ENCODE peak calls at places on chromosomes 7 and 10, in seven cellular contexts. Z is ovary, C is HepG2, J is body of pancreas, Y is HCT116, E is Karpas-422, X is left ventricle myocardium inferior. D is an unnamed sample. For H3K4me1, the result is how much of the 10 kb centered on the place peaks cover.

GRCh38 chr7:9488555-9488954 is 1055.1 kb downstream of the NXPH1 start:
- DNase-seq in J (no peak), Y (no peak), X (no peak), Z (no peak), E (no peak), C (no peak), D (no peak)

GRCh38 chr10:19021162-19021561 is 27.4 kb upstream of the MALRD1 start:
- DNase-seq in X (no peak), Y (no peak), J (no peak), E (no peak), C (peak), Z (no peak), D (no peak)

GRCh38 chr7:101112233-101112632 is 14.7 kb upstream of the SERPINE1 start:
- DNase-seq in Z (peak), J (peak), Y (no peak), X (peak), E (no peak), C (no peak), D (no peak)

GRCh38 chr7:128835231-128835751 is 5.1 kb downstream of the FLNC start:
- DNase-seq in Y (no peak), E (no peak), X (no peak), C (no peak), J (no peak), Z (no peak), D (no peak)

GRCh38 chr7:110413038-110413437 is 677.9 kb upstream of the LRRN3 start:
- DNase-seq in J (no peak), E (no peak), Y (no peak), Z (no peak), X (no peak), C (no peak), D (no peak)

GRCh38 chr10:91528080-91528479 is 104.8 kb downstream of the PPP1R3C start:
- DNase-seq in Y (no peak), Z (no peak), X (no peak), E (no peak), J (peak), C (no peak), D (no peak)

GRCh38 chr10:35874326-35875070 is 232.4 kb upstream of the FZD8 start:
- DNase-seq in E (no peak), X (no peak), J (no peak), C (no peak), Y (no peak), Z (no peak), D (no peak)

GRCh38 chr7:105219771-105220160 is 169.0 kb downstream of the SRPK2 start:
- DNase-seq in X (no peak), Z (no peak), Y (no peak), E (no peak), C (no peak), J (no peak), D (no peak)

GRCh38 chr7:2522780-2523433 is 3.3 kb downstream of the LFNG start:
- DNase-seq in Y (peak), C (peak), J (peak), Z (no peak), X (no peak), E (no peak), D (peak)

GRCh38 chr7:131010714-131011436 is 276.9 kb upstream of the KLF14 start:
- DNase-seq in E (peak), Z (no peak), C (no peak), J (no peak), X (no peak), Y (no peak), D (no peak)

GRCh38 chr7:131011437-131011752 is 277.4 kb upstream of the KLF14 start:
- DNase-seq in C (no peak), E (no peak), X (no peak), J (no peak), Y (no peak), Z (no peak), D (no peak)

GRCh38 chr7:131011976-131012375 is 278.0 kb upstream of the KLF14 start:
- DNase-seq in Z (peak), C (no peak), Y (no peak), J (no peak), E (no peak), X (no peak), D (no peak)

GRCh38 chr7:131008840-131009651 is 275.0 kb upstream of the KLF14 start:
- DNase-seq in Y (no peak), Z (no peak), C (no peak), X (no peak), E (peak), J (no peak), D (no peak)

DNA sequence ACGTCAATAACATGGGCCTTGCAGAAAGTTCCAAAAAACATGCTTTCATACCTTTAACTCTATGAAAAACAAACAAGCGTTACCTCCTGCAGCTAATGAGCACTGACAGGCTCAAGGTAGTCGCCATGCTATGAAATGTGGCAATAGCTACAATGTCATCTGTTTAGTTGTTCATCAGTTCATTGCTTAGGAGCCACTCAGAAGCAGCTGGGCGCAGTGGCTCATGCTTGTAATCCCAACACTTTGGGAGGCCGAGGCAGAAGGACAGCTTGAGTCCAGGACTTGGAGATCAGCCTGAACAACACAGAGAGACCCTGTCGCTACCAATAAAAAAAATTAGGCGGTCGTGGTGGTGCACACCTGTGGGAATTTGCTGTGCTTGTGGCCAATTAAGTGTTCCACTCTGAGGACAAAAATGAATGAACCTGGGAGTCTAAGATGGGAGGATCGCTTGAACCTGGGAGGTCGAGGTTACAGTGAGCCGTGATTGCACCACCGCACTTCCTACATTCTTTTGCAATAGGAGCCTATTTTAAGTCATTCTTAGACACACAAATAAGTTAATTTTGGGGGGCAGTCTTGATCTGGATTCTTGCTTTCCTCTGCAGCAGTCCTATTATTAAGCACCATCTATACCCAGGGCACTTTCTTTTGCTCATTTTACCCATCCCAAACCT is 276.2 kb upstream of the KLF14 start:
- DNase-seq in Y (no peak), C (no peak), E (no peak), X (no peak), Z (no peak), J (no peak), D (no peak)
- H3K4me1 ChIP-seq in Y (half or more), C (under half), E (half or more), X (half or more), Z (under half), J (under half), D (half or more)

GRCh38 chr7:7180725-7181428 is 1.5 kb upstream of the C1GALT1 start:
- DNase-seq in E (no peak), Y (no peak), Z (no peak), J (peak), C (peak), X (no peak), D (no peak)
- H3K27ac ChIP-seq in E (peak), Y (peak), Z (no peak), J (peak), C (peak), X (peak), D (peak)

DNA sequence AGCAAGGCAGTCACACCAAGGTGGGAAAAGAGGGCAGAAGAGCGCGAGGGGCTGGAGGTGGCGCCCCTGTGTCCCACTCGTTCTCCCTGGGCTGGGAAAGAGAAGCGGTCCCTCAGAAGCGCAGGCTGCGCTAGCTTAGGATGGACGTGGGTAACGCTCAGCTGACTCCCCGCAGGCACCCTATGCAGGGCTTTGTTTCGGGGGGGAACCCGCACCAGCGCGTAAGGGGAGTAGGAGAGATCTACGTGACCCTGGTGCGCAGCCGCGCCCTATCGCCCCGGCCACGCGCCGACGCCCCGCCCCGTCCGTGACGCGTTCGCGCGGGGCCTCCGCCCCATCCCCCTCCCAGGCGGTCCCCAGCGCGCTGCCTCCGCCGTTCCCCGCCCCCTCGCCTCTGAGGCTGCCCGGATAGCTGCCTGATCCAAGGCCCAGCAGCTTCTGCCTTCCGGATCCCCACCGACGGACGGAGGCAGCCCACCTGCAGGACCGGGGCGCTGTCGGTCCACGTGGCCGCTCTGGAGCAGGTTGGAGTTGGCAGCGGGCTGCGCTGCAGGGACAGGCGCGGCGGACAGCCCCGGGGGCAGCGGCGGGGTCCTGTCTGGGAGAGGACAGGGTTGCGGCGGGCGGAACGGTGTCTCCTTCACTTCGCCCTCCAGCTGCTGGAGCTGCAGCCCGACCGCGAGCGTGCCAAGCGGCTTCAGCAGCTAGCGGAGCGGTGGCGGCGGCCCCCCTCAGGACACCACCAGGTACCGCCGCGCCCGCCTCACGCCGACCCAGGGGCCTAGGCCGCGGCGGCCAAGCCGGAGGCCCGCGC is at the start of gene VDAC2:
- DNase-seq in E (peak), X (peak), C (peak), J (peak), Y (peak), Z (peak), D (peak)
- H3K4me1 ChIP-seq in E (under half), X (half or more), C (half or more), J (under half), Y (under half), Z (under half), D (under half)

DNA sequence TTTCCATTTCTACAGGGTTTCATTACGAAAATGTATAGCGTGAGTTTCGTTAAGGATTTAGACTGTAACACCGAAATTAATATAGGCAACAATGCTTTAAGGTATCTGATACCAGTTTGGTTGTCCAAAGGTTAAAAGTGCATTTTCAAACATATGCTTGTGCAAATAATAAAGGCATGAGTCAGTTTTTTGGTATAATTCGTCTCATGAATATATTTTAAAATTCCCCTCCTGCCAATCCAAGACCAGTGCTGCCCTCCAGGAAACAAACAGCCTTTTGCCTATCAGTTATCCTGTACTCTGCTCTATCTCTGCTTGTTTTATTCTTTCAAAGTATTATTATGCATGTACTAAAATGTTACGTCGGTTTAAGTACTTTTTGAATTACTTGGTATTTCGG is 2.0 kb downstream of the LCOR start:
- DNase-seq in Y (no peak), E (no peak), C (no peak), X (no peak), Z (no peak), J (no peak), D (no peak)
- H3K27ac ChIP-seq in Y (no peak), E (no peak), C (peak), X (peak), Z (no peak), J (peak), D (peak)

GRCh38 chr7:1505731-1506550 is 1.8 kb upstream of the INTS1 start:
- DNase-seq in X (no peak), E (peak), Y (no peak), C (no peak), Z (no peak), J (peak), D (peak)
- H3K4me1 ChIP-seq in X (under half), E (under half), Y (under half), C (under half), Z (under half), J (half or more), D (under half)

DNA sequence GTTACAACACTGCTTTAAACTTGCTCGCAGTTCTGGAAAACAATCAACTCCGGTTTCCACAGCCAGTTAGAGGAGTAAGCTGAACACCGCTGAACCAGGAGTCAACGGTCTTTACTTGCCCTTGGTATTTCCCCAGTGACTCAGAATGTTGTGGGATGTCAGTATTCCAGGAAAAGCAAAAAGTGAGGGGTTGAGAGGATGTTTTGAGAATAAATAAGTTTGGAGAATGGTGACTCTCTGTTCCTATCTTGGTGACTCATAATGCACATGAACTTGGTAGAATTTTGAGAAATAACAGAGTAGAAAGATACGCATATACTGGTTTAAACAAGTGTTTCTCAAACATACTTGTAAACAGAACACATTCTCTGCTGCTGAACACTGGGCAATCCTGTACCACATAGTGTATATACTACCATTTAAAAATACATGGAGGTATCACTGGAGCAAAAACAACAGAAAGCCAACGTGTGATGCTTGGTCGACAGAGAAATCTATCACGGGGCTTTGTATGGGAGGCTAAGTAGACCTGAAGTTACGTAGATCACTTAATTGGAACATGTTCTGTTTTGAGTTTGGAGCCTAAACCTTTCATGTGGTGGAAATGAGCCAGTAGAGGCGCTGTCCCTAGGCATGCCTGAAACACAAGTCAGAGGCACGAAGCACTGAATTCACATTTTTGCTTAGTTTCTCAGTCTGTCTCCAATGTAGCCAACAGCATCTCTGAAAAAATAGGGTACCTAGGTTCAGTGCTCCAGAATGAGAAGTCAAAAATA is 534.3 kb downstream of the PARD3 start:
- DNase-seq in C (peak), Z (peak), Y (no peak), X (no peak), J (peak), E (no peak), D (peak)
- H3K27ac ChIP-seq in C (no peak), Z (peak), Y (no peak), X (no peak), J (no peak), E (no peak), D (peak)

DNA sequence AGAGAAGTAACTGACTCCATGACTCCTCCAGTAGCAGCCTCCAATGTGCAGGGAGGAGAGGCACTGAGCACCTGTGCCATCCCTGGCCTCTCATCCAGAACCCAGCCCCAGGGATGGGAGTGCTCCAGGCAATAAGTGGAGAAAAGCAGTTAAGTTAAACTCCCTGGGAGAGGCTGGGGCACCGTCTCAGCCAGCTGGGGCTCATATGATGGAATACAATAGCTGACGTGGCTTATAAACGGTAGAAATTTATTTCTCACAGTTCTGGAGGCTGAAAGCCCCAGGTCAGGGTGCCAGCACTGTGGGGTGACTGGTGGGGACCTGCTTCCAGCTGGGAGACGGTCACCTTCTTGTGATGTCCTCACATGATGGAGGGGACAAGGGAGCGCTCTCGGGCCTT is 94.7 kb downstream of the RAMP3 start:
- DNase-seq in C (no peak), Z (no peak), J (no peak), E (no peak), Y (no peak), X (no peak), D (no peak)
- H3K4me1 ChIP-seq in C (under half), Z (under half), J (under half), E (under half), Y (under half), X (under half), D (under half)

GRCh38 chr7:121085922-121086321 is 97.4 kb downstream of the CPED1 start:
- DNase-seq in Z (no peak), J (no peak), Y (no peak), X (no peak), E (no peak), C (no peak), D (no peak)
- H3K27ac ChIP-seq in Z (peak), J (no peak), Y (no peak), X (peak), E (no peak), C (no peak), D (peak)

GRCh38 chr10:70829543-70829942 is 13.8 kb downstream of the SGPL1 start:
- DNase-seq in E (no peak), C (peak), Y (no peak), Z (no peak), J (no peak), X (no peak), D (no peak)

GRCh38 chr10:70832236-70832635 is 16.5 kb downstream of the SGPL1 start:
- DNase-seq in Y (no peak), C (no peak), Z (no peak), E (no peak), J (no peak), X (no peak), D (no peak)

GRCh38 chr10:70827358-70827757 is 11.6 kb downstream of the SGPL1 start:
- DNase-seq in C (no peak), E (no peak), X (no peak), Y (no peak), Z (no peak), J (no peak), D (no peak)

GRCh38 chr10:70830185-70830584 is 14.4 kb downstream of the SGPL1 start:
- DNase-seq in Y (no peak), E (no peak), Z (no peak), J (no peak), C (no peak), X (no peak), D (no peak)

GRCh38 chr10:70828923-70829322 is 13.2 kb downstream of the SGPL1 start:
- DNase-seq in C (no peak), Z (no peak), J (no peak), X (no peak), E (no peak), Y (no peak), D (no peak)
- H3K4me1 ChIP-seq in C (under half), Z (under half), J (under half), X (half or more), E (under half), Y (under half), D (half or more)

D was measured in RWPE2.